ENCODE peak calls at places on chromosome 1, in four cellular contexts. Y, X, K and V are unnamed samples.

GRCh38 chr1:207875532-207875931 is 35.4 kb downstream of the CD34 start:
- DNase-seq in Y (no peak), X (no peak), K (no peak), V (no peak)

GRCh38 chr1:43834280-43835140 is 99.1 kb upstream of the ARTN start:
- DNase-seq in Y (no peak), X (no peak), K (peak), V (peak)

GRCh38 chr1:44720281-44720680 is 10.7 kb downstream of the RNU5D-1 start:
- DNase-seq in Y (no peak), X (no peak), K (no peak), V (no peak)

GRCh38 chr1:205236526-205236925 is 8.8 kb downstream of the TMCC2 start:
- DNase-seq in Y (no peak), X (no peak), K (no peak), V (no peak)

GRCh38 chr1:163231385-163231784 is 28.7 kb upstream of the RGS5 start:
- DNase-seq in Y (no peak), X (peak), K (no peak), V (peak)

GRCh38 chr1:209433649-209434031 is 149.9 kb upstream of the CAMK1G start:
- DNase-seq in Y (no peak), X (no peak), K (no peak), V (no peak)

GRCh38 chr1:233714631-233715217 is 100.8 kb downstream of the KCNK1 start:
- DNase-seq in Y (no peak), X (no peak), K (no peak), V (no peak)

GRCh38 chr1:171754381-171754705 is 12.5 kb upstream of the VAMP4 start:
- DNase-seq in Y (no peak), X (peak), K (no peak), V (no peak)

GRCh38 chr1:43980255-43981134 is 1.5 kb downstream of the B4GALT2 start:
- DNase-seq in Y (peak), X (no peak), K (no peak), V (no peak)

GRCh38 chr1:30011970-30012369 is 711.4 kb downstream of the MATN1 start:
- DNase-seq in Y (no peak), X (no peak), K (no peak), V (no peak)

GRCh38 chr1:227432981-227433380 is 114.7 kb upstream of the CDC42BPA start:
- DNase-seq in Y (no peak), X (no peak), K (no peak), V (no peak)

GRCh38 chr1:94417962-94418663 is at the start of gene ABCD3:
- DNase-seq in Y (peak), X (peak), K (peak), V (peak)

GRCh38 chr1:233613252-233614172 is at the start of gene KCNK1:
- DNase-seq in Y (no peak), X (no peak), K (peak), V (peak)

GRCh38 chr1:21332691-21333449 is 42.6 kb upstream of the ECE1 start:
- DNase-seq in Y (no peak), X (no peak), K (no peak), V (no peak)

GRCh38 chr1:227429447-227430359 is 111.4 kb upstream of the CDC42BPA start:
- DNase-seq in Y (no peak), X (no peak), K (peak), V (peak)

GRCh38 chr1:52552236-52552504 is 722 bp downstream of the TUT4 start:
- DNase-seq in Y (no peak), X (peak), K (peak), V (peak)

DNA sequence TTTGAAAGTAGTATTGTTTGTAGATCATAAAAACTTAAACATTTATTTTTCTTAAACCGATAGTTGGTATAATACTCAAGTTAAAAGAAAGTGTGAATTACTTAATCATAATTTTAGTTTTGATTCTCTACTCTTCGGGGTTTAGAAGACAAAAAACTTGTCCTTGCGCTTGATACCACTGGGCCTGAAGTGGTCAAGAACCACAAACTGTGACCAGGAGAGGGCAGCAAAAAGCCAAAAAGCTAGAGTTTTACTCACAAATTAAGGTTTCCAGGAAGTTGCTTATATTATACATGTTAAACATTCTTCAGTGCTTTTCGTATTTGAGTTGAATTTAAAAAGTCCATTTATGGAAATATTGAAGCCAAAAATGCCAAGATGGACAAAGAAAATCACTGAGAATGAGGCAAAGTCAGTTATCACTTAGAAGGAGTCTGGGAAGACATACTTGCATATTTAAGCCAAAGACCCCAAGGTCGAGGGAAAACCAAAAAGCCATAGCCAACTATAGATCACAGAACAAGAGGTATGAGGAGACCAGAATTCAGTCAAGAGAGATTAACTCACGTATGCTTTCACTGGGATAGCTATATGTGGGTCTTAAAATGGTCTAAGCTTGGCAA is 34.2 kb downstream of the EFCAB7 start:
- DNase-seq in Y (no peak), X (peak), K (no peak), V (no peak)
- TF ChIP-seq CTCF in Y (peak), X (peak), K (peak), V (peak)

GRCh38 chr1:68916227-68916853 is 419.5 kb upstream of the DEPDC1 start:
- DNase-seq in Y (no peak), X (peak), K (no peak), V (no peak)
- H3K4me3 ChIP-seq in Y (no peak), X (no peak), K (no peak), V (no peak)

GRCh38 chr1:2642560-2643413 is 10.0 kb upstream of the MMEL1 start:
- DNase-seq in Y (peak), X (peak), K (peak), V (peak)
- TF ChIP-seq CTCF in Y (no peak), X (peak), K (no peak), V (no peak)

DNA sequence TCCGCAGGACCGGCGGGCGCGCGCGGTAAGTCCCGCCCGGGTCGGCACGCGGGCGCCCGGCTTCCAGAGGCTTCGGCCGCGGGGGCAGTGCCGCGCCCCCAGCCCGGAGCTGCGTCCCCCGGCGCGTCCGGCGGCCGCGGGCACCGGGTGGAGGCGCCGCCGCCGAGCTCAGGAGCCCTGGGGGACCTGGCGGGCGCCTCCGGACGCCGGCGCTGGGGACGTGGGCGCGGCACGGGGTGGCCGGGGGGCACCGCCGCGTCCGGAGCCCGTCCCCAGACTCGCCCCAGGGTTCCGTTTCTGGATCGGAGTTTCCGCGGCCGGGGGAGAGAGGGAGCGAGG is 280 bp downstream of the NBL1 start:
- DNase-seq in Y (no peak), X (no peak), K (no peak), V (no peak)
- H3K4me3 ChIP-seq in Y (peak), X (peak), K (peak), V (peak)

GRCh38 chr1:45789601-45790000 is 13.8 kb upstream of the MAST2 start:
- DNase-seq in Y (no peak), X (no peak), K (no peak), V (no peak)

GRCh38 chr1:45796381-45796780 is 7.0 kb upstream of the MAST2 start:
- DNase-seq in Y (no peak), X (no peak), K (no peak), V (no peak)

GRCh38 chr1:45792744-45793143 is 10.7 kb upstream of the MAST2 start:
- DNase-seq in Y (no peak), X (no peak), K (no peak), V (no peak)

GRCh38 chr1:45796946-45797345 is 6.5 kb upstream of the MAST2 start:
- DNase-seq in Y (no peak), X (no peak), K (no peak), V (no peak)

DNA sequence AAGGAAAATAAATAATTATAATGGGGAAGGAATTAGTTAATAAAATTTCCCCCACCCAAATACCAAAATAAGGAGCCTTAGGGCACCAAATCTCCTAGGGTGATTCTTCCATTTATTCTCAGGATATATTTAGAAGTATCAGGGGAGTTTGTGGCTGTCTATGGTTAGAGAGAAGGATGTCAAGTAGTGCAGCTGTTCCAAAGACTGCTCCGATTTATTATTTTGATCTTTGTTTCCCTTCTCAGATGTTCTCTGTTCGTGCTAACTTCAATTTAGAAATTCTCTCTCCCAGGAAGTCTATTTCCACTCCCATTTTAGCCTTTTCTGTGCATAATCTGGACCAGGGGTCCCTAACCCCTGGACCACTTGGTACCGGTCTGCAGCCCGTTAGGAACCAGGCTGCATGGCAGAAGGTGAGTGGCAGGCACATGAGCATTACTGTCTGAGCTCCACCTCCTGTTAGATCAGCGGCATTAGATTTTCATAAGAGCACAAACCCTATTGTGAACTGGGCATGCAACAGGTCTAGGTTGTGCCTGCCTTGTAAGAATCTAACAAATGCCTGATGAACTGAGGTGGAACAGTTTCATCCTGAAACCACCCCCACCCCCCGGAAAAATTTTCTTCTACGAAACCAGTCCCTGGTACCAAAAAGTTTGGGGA is 9.3 kb upstream of the MAST2 start:
- DNase-seq in Y (no peak), X (no peak), K (no peak), V (no peak)
- TF ChIP-seq CTCF in Y (no peak), X (no peak), K (peak), V (no peak)

GRCh38 chr1:112714313-112715263 is 544 bp downstream of the PPM1J start:
- DNase-seq in Y (no peak), X (no peak), K (peak), V (no peak)

GRCh38 chr1:112715264-112716053 is at the start of gene PPM1J:
- DNase-seq in Y (peak), X (peak), K (peak), V (peak)

GRCh38 chr1:112712191-112712590 is 2.9 kb downstream of the PPM1J start:
- DNase-seq in Y (no peak), X (no peak), K (no peak), V (no peak)

GRCh38 chr1:112712701-112713128 is 2.4 kb downstream of the PPM1J start:
- DNase-seq in Y (no peak), X (no peak), K (no peak), V (no peak)

DNA sequence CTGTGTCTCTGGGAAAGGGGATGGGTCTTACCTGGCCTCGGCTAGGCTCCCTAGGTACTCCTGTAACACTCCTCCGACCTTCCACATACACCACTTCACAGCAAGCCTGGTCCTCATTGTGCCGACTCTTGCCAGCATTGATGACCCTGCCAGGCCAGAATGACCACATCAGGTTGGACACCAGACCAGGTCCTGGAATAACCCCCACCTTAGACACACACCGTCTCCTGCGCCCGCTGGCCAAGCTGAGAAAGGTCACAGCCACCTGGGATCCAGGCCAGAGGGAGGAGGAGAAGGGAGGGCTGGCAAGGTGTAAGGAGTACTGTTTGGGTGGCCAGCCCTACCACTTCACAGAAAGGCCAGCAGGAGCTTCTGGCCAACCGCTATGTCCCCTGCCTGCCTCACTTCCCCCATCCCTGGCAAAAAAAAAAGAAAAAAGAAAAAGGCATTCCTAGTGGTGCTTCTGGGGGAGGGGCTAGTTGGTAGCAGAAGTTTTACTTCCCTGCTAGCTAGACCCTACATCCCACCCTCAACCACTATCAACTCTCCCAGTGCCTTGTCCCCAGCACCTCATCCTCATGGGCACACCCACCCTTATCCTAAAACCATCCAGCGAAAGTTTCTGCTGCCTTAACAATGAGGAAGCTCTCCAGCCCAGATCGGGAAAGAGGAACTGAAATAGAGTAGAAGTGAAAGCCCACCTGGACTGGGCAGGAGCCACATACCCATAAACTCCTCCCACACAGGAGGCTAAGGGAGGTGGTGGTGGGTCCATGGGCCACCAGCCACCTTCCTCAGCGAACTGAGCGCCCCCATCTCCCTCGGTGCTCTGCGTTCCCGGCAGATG is 1.4 kb downstream of the PPM1J start:
- DNase-seq in Y (no peak), X (no peak), K (peak), V (no peak)
- H3K4me3 ChIP-seq in Y (peak), X (peak), K (peak), V (peak)